ENCODE peak calls at places on chromosome 11, in five cellular contexts. One of them, this sample, is unnamed.

GRCh38 chr11:363948-364761 is 5.1 kb upstream of the B4GALNT4 start:
- DNase-seq in GM10248: no peak
- DNase-seq in left ventricle myocardium inferior: no peak
- DNase-seq in activated naive CD4-positive, alpha-beta T cell: no peak
- DNase-seq in psoas muscle: no peak
- DNase-seq in this sample: peak; percentile 89

GRCh38 chr11:8382436-8383053 is 118.9 kb upstream of the LMO1 start:
- DNase-seq in GM10248: no peak
- DNase-seq in left ventricle myocardium inferior: no peak
- DNase-seq in activated naive CD4-positive, alpha-beta T cell: no peak
- DNase-seq in psoas muscle: no peak
- DNase-seq in this sample: peak; percentile 85

GRCh38 chr11:119373917-119374631 is 7.4 kb downstream of the USP2 start:
- DNase-seq in GM10248: peak; percentile 63
- DNase-seq in left ventricle myocardium inferior: peak; percentile 66
- DNase-seq in activated naive CD4-positive, alpha-beta T cell: no peak
- DNase-seq in psoas muscle: peak; percentile 84
- DNase-seq in this sample: peak; percentile 59

GRCh38 chr11:102497061-102497460 is 33.5 kb downstream of the MMP7 start:
- DNase-seq in GM10248: no peak
- DNase-seq in left ventricle myocardium inferior: no peak
- DNase-seq in activated naive CD4-positive, alpha-beta T cell: no peak
- DNase-seq in psoas muscle: no peak
- DNase-seq in this sample: no peak

GRCh38 chr11:114258696-114259095 is 37.5 kb upstream of the NNMT start:
- DNase-seq in GM10248: no peak
- DNase-seq in left ventricle myocardium inferior: no peak
- DNase-seq in activated naive CD4-positive, alpha-beta T cell: no peak
- DNase-seq in psoas muscle: peak; percentile 55
- DNase-seq in this sample: no peak

GRCh38 chr11:46607516-46607915 is 9.5 kb downstream of the HARBI1 start:
- DNase-seq in GM10248: no peak
- DNase-seq in left ventricle myocardium inferior: no peak
- DNase-seq in activated naive CD4-positive, alpha-beta T cell: no peak
- DNase-seq in psoas muscle: no peak
- DNase-seq in this sample: no peak

GRCh38 chr11:2794947-2795346 is 90.6 kb downstream of the CDKN1C start:
- DNase-seq in GM10248: no peak
- DNase-seq in left ventricle myocardium inferior: no peak
- DNase-seq in activated naive CD4-positive, alpha-beta T cell: no peak
- DNase-seq in psoas muscle: peak; percentile 39
- DNase-seq in this sample: no peak

GRCh38 chr11:75154646-75155569 is 4.0 kb downstream of the SLCO2B1 start:
- DNase-seq in GM10248: no peak
- DNase-seq in left ventricle myocardium inferior: peak; percentile 47
- DNase-seq in activated naive CD4-positive, alpha-beta T cell: no peak
- DNase-seq in psoas muscle: no peak
- DNase-seq in this sample: no peak

GRCh38 chr11:94647926-94648325 is 80.8 kb downstream of the PIWIL4 start:
- DNase-seq in GM10248: no peak
- DNase-seq in left ventricle myocardium inferior: peak; percentile 48
- DNase-seq in activated naive CD4-positive, alpha-beta T cell: no peak
- DNase-seq in psoas muscle: peak; percentile 43
- DNase-seq in this sample: no peak

GRCh38 chr11:104623518-104623917 is 274.7 kb downstream of the CASP12 start:
- DNase-seq in GM10248: no peak
- DNase-seq in left ventricle myocardium inferior: no peak
- DNase-seq in activated naive CD4-positive, alpha-beta T cell: no peak
- DNase-seq in psoas muscle: no peak
- DNase-seq in this sample: peak; percentile 46

GRCh38 chr11:110131386-110132123 is 38.4 kb downstream of the ZC3H12C start:
- DNase-seq in GM10248: no peak
- DNase-seq in left ventricle myocardium inferior: no peak
- DNase-seq in activated naive CD4-positive, alpha-beta T cell: no peak
- DNase-seq in psoas muscle: no peak
- DNase-seq in this sample: no peak

GRCh38 chr11:35927730-35928129 is 16.1 kb upstream of the LDLRAD3 start:
- DNase-seq in GM10248: no peak
- DNase-seq in left ventricle myocardium inferior: peak; percentile 29
- DNase-seq in activated naive CD4-positive, alpha-beta T cell: no peak
- DNase-seq in psoas muscle: peak; percentile 94
- DNase-seq in this sample: peak; percentile 31